ENCODE peak calls at places on chromosomes 12 and 14, in five cellular contexts. One of them, this sample, is unnamed.

GRCh38 chr12:41619705-41620104 is 431.6 kb downstream of the PDZRN4 start:
- DNase-seq in activated CD8-positive, alpha-beta memory T cell treated with anti-CD3 and anti-CD28 coated beads for 24 hours: no peak
- DNase-seq in left ventricle myocardium superior: no peak
- DNase-seq in activated T-helper 9 cell treated with anti-CD3 and anti-CD28 coated beads, Interleukin-2, amount 50 U/mL, for 16 hours: no peak
- DNase-seq in posterior vena cava: no peak
- DNase-seq in this sample: no peak

GRCh38 chr14:105086833-105087307 is 21.6 kb upstream of the GPR132 start:
- DNase-seq in activated CD8-positive, alpha-beta memory T cell treated with anti-CD3 and anti-CD28 coated beads for 24 hours: peak
- DNase-seq in left ventricle myocardium superior: peak
- DNase-seq in activated T-helper 9 cell treated with anti-CD3 and anti-CD28 coated beads, Interleukin-2, amount 50 U/mL, for 16 hours: peak
- DNase-seq in posterior vena cava: peak
- DNase-seq in this sample: no peak

GRCh38 chr14:83470959-83471358 is 1937.3 kb upstream of the SEL1L start:
- DNase-seq in activated CD8-positive, alpha-beta memory T cell treated with anti-CD3 and anti-CD28 coated beads for 24 hours: no peak
- DNase-seq in left ventricle myocardium superior: no peak
- DNase-seq in activated T-helper 9 cell treated with anti-CD3 and anti-CD28 coated beads, Interleukin-2, amount 50 U/mL, for 16 hours: no peak
- DNase-seq in posterior vena cava: no peak
- DNase-seq in this sample: no peak

GRCh38 chr12:44019118-44019517 is 183.2 kb downstream of the TMEM117 start:
- DNase-seq in activated CD8-positive, alpha-beta memory T cell treated with anti-CD3 and anti-CD28 coated beads for 24 hours: no peak
- DNase-seq in left ventricle myocardium superior: no peak
- DNase-seq in activated T-helper 9 cell treated with anti-CD3 and anti-CD28 coated beads, Interleukin-2, amount 50 U/mL, for 16 hours: no peak
- DNase-seq in posterior vena cava: no peak
- DNase-seq in this sample: no peak

GRCh38 chr12:92208613-92209121 is 63.0 kb upstream of the BTG1 start:
- DNase-seq in activated CD8-positive, alpha-beta memory T cell treated with anti-CD3 and anti-CD28 coated beads for 24 hours: peak
- DNase-seq in left ventricle myocardium superior: no peak
- DNase-seq in activated T-helper 9 cell treated with anti-CD3 and anti-CD28 coated beads, Interleukin-2, amount 50 U/mL, for 16 hours: no peak
- DNase-seq in posterior vena cava: no peak
- DNase-seq in this sample: no peak

GRCh38 chr14:64760146-64760755 is 56.0 kb downstream of the PLEKHG3 start:
- DNase-seq in activated CD8-positive, alpha-beta memory T cell treated with anti-CD3 and anti-CD28 coated beads for 24 hours: peak
- DNase-seq in left ventricle myocardium superior: peak
- DNase-seq in activated T-helper 9 cell treated with anti-CD3 and anti-CD28 coated beads, Interleukin-2, amount 50 U/mL, for 16 hours: peak
- DNase-seq in posterior vena cava: peak
- DNase-seq in this sample: no peak

GRCh38 chr12:26402648-26403047 is 207.3 kb downstream of the SSPN start:
- DNase-seq in activated CD8-positive, alpha-beta memory T cell treated with anti-CD3 and anti-CD28 coated beads for 24 hours: no peak
- DNase-seq in left ventricle myocardium superior: no peak
- DNase-seq in activated T-helper 9 cell treated with anti-CD3 and anti-CD28 coated beads, Interleukin-2, amount 50 U/mL, for 16 hours: no peak
- DNase-seq in posterior vena cava: no peak
- DNase-seq in this sample: no peak

GRCh38 chr12:104825408-104825807 is 132.7 kb downstream of the SLC41A2 start:
- DNase-seq in activated CD8-positive, alpha-beta memory T cell treated with anti-CD3 and anti-CD28 coated beads for 24 hours: no peak
- DNase-seq in left ventricle myocardium superior: no peak
- DNase-seq in activated T-helper 9 cell treated with anti-CD3 and anti-CD28 coated beads, Interleukin-2, amount 50 U/mL, for 16 hours: no peak
- DNase-seq in posterior vena cava: no peak
- DNase-seq in this sample: no peak

GRCh38 chr12:29566441-29566840 is 69.0 kb upstream of the OVCH1 start:
- DNase-seq in activated CD8-positive, alpha-beta memory T cell treated with anti-CD3 and anti-CD28 coated beads for 24 hours: no peak
- DNase-seq in left ventricle myocardium superior: no peak
- DNase-seq in activated T-helper 9 cell treated with anti-CD3 and anti-CD28 coated beads, Interleukin-2, amount 50 U/mL, for 16 hours: no peak
- DNase-seq in posterior vena cava: no peak
- DNase-seq in this sample: no peak

GRCh38 chr12:124631681-124632080 is 64.3 kb upstream of the NCOR2 start:
- DNase-seq in activated CD8-positive, alpha-beta memory T cell treated with anti-CD3 and anti-CD28 coated beads for 24 hours: no peak
- DNase-seq in left ventricle myocardium superior: no peak
- DNase-seq in activated T-helper 9 cell treated with anti-CD3 and anti-CD28 coated beads, Interleukin-2, amount 50 U/mL, for 16 hours: no peak
- DNase-seq in posterior vena cava: no peak
- DNase-seq in this sample: no peak

GRCh38 chr14:24274101-24274543 is 2.7 kb upstream of the RABGGTA start:
- DNase-seq in activated CD8-positive, alpha-beta memory T cell treated with anti-CD3 and anti-CD28 coated beads for 24 hours: peak
- DNase-seq in left ventricle myocardium superior: no peak
- DNase-seq in activated T-helper 9 cell treated with anti-CD3 and anti-CD28 coated beads, Interleukin-2, amount 50 U/mL, for 16 hours: peak
- DNase-seq in posterior vena cava: no peak
- DNase-seq in this sample: no peak

GRCh38 chr12:90964616-90965015 is 9.6 kb upstream of the CCER1 start:
- DNase-seq in activated CD8-positive, alpha-beta memory T cell treated with anti-CD3 and anti-CD28 coated beads for 24 hours: no peak
- DNase-seq in left ventricle myocardium superior: no peak
- DNase-seq in activated T-helper 9 cell treated with anti-CD3 and anti-CD28 coated beads, Interleukin-2, amount 50 U/mL, for 16 hours: no peak
- DNase-seq in posterior vena cava: no peak
- DNase-seq in this sample: no peak

GRCh38 chr12:125186471-125187147 is 121.4 kb downstream of the AACS start:
- DNase-seq in activated CD8-positive, alpha-beta memory T cell treated with anti-CD3 and anti-CD28 coated beads for 24 hours: no peak
- DNase-seq in left ventricle myocardium superior: no peak
- DNase-seq in activated T-helper 9 cell treated with anti-CD3 and anti-CD28 coated beads, Interleukin-2, amount 50 U/mL, for 16 hours: no peak
- DNase-seq in posterior vena cava: no peak
- DNase-seq in this sample: no peak

GRCh38 chr12:120599672-120600537 is 18.7 kb upstream of the POP5 start:
- DNase-seq in activated CD8-positive, alpha-beta memory T cell treated with anti-CD3 and anti-CD28 coated beads for 24 hours: no peak
- DNase-seq in left ventricle myocardium superior: no peak
- DNase-seq in activated T-helper 9 cell treated with anti-CD3 and anti-CD28 coated beads, Interleukin-2, amount 50 U/mL, for 16 hours: no peak
- DNase-seq in posterior vena cava: no peak
- DNase-seq in this sample: no peak

GRCh38 chr12:14213542-14213941 is 151.9 kb upstream of the ATF7IP start:
- DNase-seq in activated CD8-positive, alpha-beta memory T cell treated with anti-CD3 and anti-CD28 coated beads for 24 hours: no peak
- DNase-seq in left ventricle myocardium superior: no peak
- DNase-seq in activated T-helper 9 cell treated with anti-CD3 and anti-CD28 coated beads, Interleukin-2, amount 50 U/mL, for 16 hours: no peak
- DNase-seq in posterior vena cava: no peak
- DNase-seq in this sample: no peak

GRCh38 chr14:96894966-96895365 is 97.8 kb downstream of the VRK1 start:
- DNase-seq in activated CD8-positive, alpha-beta memory T cell treated with anti-CD3 and anti-CD28 coated beads for 24 hours: no peak
- DNase-seq in left ventricle myocardium superior: no peak
- DNase-seq in activated T-helper 9 cell treated with anti-CD3 and anti-CD28 coated beads, Interleukin-2, amount 50 U/mL, for 16 hours: no peak
- DNase-seq in posterior vena cava: no peak
- DNase-seq in this sample: no peak

GRCh38 chr14:99718811-99719192 is 34.7 kb downstream of the CYP46A1 start:
- DNase-seq in activated CD8-positive, alpha-beta memory T cell treated with anti-CD3 and anti-CD28 coated beads for 24 hours: no peak
- DNase-seq in left ventricle myocardium superior: no peak
- DNase-seq in activated T-helper 9 cell treated with anti-CD3 and anti-CD28 coated beads, Interleukin-2, amount 50 U/mL, for 16 hours: no peak
- DNase-seq in posterior vena cava: no peak
- DNase-seq in this sample: no peak

GRCh38 chr12:132287391-132288238 is 41.8 kb downstream of the GALNT9 start:
- DNase-seq in activated CD8-positive, alpha-beta memory T cell treated with anti-CD3 and anti-CD28 coated beads for 24 hours: no peak
- DNase-seq in left ventricle myocardium superior: peak
- DNase-seq in activated T-helper 9 cell treated with anti-CD3 and anti-CD28 coated beads, Interleukin-2, amount 50 U/mL, for 16 hours: no peak
- DNase-seq in posterior vena cava: no peak
- DNase-seq in this sample: no peak

GRCh38 chr12:120677765-120678473 is 9.0 kb upstream of the MLEC start:
- DNase-seq in activated CD8-positive, alpha-beta memory T cell treated with anti-CD3 and anti-CD28 coated beads for 24 hours: no peak
- DNase-seq in left ventricle myocardium superior: peak
- DNase-seq in activated T-helper 9 cell treated with anti-CD3 and anti-CD28 coated beads, Interleukin-2, amount 50 U/mL, for 16 hours: no peak
- DNase-seq in posterior vena cava: no peak
- DNase-seq in this sample: no peak

GRCh38 chr12:62862259-62862881 is 72.6 kb downstream of the PPM1H start:
- DNase-seq in activated CD8-positive, alpha-beta memory T cell treated with anti-CD3 and anti-CD28 coated beads for 24 hours: no peak
- DNase-seq in left ventricle myocardium superior: no peak
- DNase-seq in activated T-helper 9 cell treated with anti-CD3 and anti-CD28 coated beads, Interleukin-2, amount 50 U/mL, for 16 hours: no peak
- DNase-seq in posterior vena cava: no peak
- DNase-seq in this sample: peak

GRCh38 chr14:32662234-32662633 is 276.4 kb upstream of the NPAS3 start:
- DNase-seq in activated CD8-positive, alpha-beta memory T cell treated with anti-CD3 and anti-CD28 coated beads for 24 hours: no peak
- DNase-seq in left ventricle myocardium superior: no peak
- DNase-seq in activated T-helper 9 cell treated with anti-CD3 and anti-CD28 coated beads, Interleukin-2, amount 50 U/mL, for 16 hours: no peak
- DNase-seq in posterior vena cava: no peak
- DNase-seq in this sample: no peak

GRCh38 chr14:73888971-73889370 is 2.3 kb downstream of the ZNF410 start:
- DNase-seq in activated CD8-positive, alpha-beta memory T cell treated with anti-CD3 and anti-CD28 coated beads for 24 hours: no peak
- DNase-seq in left ventricle myocardium superior: no peak
- DNase-seq in activated T-helper 9 cell treated with anti-CD3 and anti-CD28 coated beads, Interleukin-2, amount 50 U/mL, for 16 hours: no peak
- DNase-seq in posterior vena cava: no peak
- DNase-seq in this sample: no peak

GRCh38 chr12:29427964-29428363 is 47.0 kb upstream of the ERGIC2 start:
- DNase-seq in activated CD8-positive, alpha-beta memory T cell treated with anti-CD3 and anti-CD28 coated beads for 24 hours: no peak
- DNase-seq in left ventricle myocardium superior: no peak
- DNase-seq in activated T-helper 9 cell treated with anti-CD3 and anti-CD28 coated beads, Interleukin-2, amount 50 U/mL, for 16 hours: no peak
- DNase-seq in posterior vena cava: no peak
- DNase-seq in this sample: no peak

GRCh38 chr12:95637471-95638155 is 86.3 kb upstream of the USP44 start:
- DNase-seq in activated CD8-positive, alpha-beta memory T cell treated with anti-CD3 and anti-CD28 coated beads for 24 hours: no peak
- DNase-seq in left ventricle myocardium superior: no peak
- DNase-seq in activated T-helper 9 cell treated with anti-CD3 and anti-CD28 coated beads, Interleukin-2, amount 50 U/mL, for 16 hours: no peak
- DNase-seq in posterior vena cava: no peak
- DNase-seq in this sample: peak